ENCODE peak calls at places on chromosomes 1 and 21, in five cellular contexts. G is pancreas, K is IMR-90, A is cardiac muscle cell, W is testis. H is an unnamed sample.

GRCh38 chr1:57553666-57554065 is 129.8 kb upstream of the DAB1 start:
- DNase-seq in A (no peak), W (no peak), K (no peak), G (no peak), H (no peak)

GRCh38 chr21:26709090-26709489 is 136.0 kb upstream of the CYYR1 start:
- DNase-seq in A (no peak), K (peak; percentile 6), W (no peak), G (no peak), H (no peak)

GRCh38 chr21:45607021-45607921 is 36.3 kb upstream of the PCBP3 start:
- DNase-seq in A (no peak), G (no peak), W (no peak), K (peak; percentile 24), H (no peak)

GRCh38 chr1:244817415-244817894 is 18.0 kb upstream of the COX20 start:
- DNase-seq in A (no peak), W (no peak), G (no peak), K (no peak), H (no peak)

GRCh38 chr1:171596705-171597104 is 25.3 kb upstream of the MYOCOS start:
- DNase-seq in G (no peak), K (no peak), W (no peak), A (no peak), H (no peak)

GRCh38 chr1:26833432-26834405 is 7.2 kb downstream of the ZDHHC18 start:
- DNase-seq in W (no peak), A (no peak), G (no peak), K (no peak), H (peak; percentile 81)

GRCh38 chr1:14970115-14970798 is 183.3 kb upstream of the TMEM51 start:
- DNase-seq in A (no peak), G (peak; percentile 34), W (peak; percentile 91), K (peak; percentile 87), H (no peak)

GRCh38 chr1:38246955-38247952 is 200.7 kb upstream of the POU3F1 start:
- DNase-seq in K (peak; percentile 5), G (no peak), W (no peak), A (no peak), H (no peak)

GRCh38 chr1:160169553-160170399 is 18.4 kb downstream of the ATP1A4 start:
- DNase-seq in G (no peak), K (no peak), W (no peak), A (no peak), H (peak; percentile 53)

GRCh38 chr1:244053831-244054230 is 2.7 kb downstream of the ZBTB18 start:
- DNase-seq in W (peak; percentile 87), K (no peak), G (no peak), A (no peak), H (no peak)

GRCh38 chr1:119542492-119542946 is 35.5 kb downstream of the HSD3B1 start:
- DNase-seq in K (no peak), G (peak; percentile 15), A (no peak), W (no peak), H (no peak)

GRCh38 chr1:48608882-48609281 is 136.9 kb upstream of the SPATA6 start:
- DNase-seq in G (no peak), K (no peak), A (no peak), W (no peak), H (no peak)

GRCh38 chr1:216314369-216315095 is 108.7 kb downstream of the USH2A start:
- DNase-seq in K (peak; percentile 48), G (peak; percentile 9), W (no peak), A (no peak), H (no peak)

GRCh38 chr1:230831706-230832105 is 36.6 kb downstream of the C1orf198 start:
- DNase-seq in W (no peak), A (no peak), K (no peak), G (no peak), H (no peak)

GRCh38 chr1:43716559-43717281 is 9.4 kb downstream of the ST3GAL3 start:
- DNase-seq in K (no peak), W (no peak), G (no peak), A (no peak), H (no peak)

GRCh38 chr1:119431836-119432235 is 16.9 kb downstream of the HSD3B2 start:
- DNase-seq in A (no peak), K (no peak), G (no peak), W (no peak), H (no peak)

GRCh38 chr21:43268804-43269186 is 100.0 kb downstream of the CRYAA start:
- DNase-seq in W (no peak), G (no peak), K (no peak), A (no peak), H (no peak)

GRCh38 chr1:220892997-220893700 is 13.9 kb downstream of the HLX start:
- DNase-seq in K (no peak), A (no peak), W (no peak), G (no peak), H (no peak)

GRCh38 chr1:244200596-244200995 is 149.5 kb downstream of the ZBTB18 start:
- DNase-seq in W (no peak), K (no peak), A (no peak), G (no peak), H (no peak)

GRCh38 chr1:42957880-42958487 is 684 bp downstream of the SLC2A1 start:
- DNase-seq in A (peak; percentile 86), K (peak; percentile 40), W (peak; percentile 68), G (peak; percentile 45), H (peak; percentile 81)

GRCh38 chr1:109914587-109915240 is 4.1 kb downstream of the CSF1 start:
- DNase-seq in A (no peak), G (no peak), W (no peak), K (peak; percentile 29), H (no peak)

GRCh38 chr1:187624812-187625542 is 796.2 kb downstream of the PLA2G4A start:
- DNase-seq in K (peak; percentile 44), A (no peak), W (no peak), G (no peak), H (no peak)

GRCh38 chr1:156717411-156717810 is 10.9 kb upstream of the METTL25B start:
- DNase-seq in G (no peak), A (no peak), W (no peak), K (no peak), H (no peak)

GRCh38 chr1:192147626-192148025 is 10.6 kb upstream of the RGS18 start:
- DNase-seq in W (no peak), K (peak; percentile 43), G (no peak), A (no peak), H (no peak)

GRCh38 chr1:231351816-231352215 is 13.7 kb downstream of the SPRTN start:
- DNase-seq in K (no peak), A (no peak), W (no peak), G (no peak), H (no peak)

GRCh38 chr1:25117233-25117823 is 115.0 kb downstream of the SYF2 start:
- DNase-seq in W (no peak), A (no peak), K (no peak), G (no peak), H (no peak)

GRCh38 chr21:27838585-27838984 is 871.7 kb upstream of the ADAMTS5 start:
- DNase-seq in K (no peak), W (no peak), A (no peak), G (no peak), H (no peak)

GRCh38 chr1:167121375-167122120 is 27.7 kb downstream of the STYXL2 start:
- DNase-seq in G (peak; percentile 31), K (no peak), A (no peak), W (peak; percentile 38), H (no peak)

GRCh38 chr21:15669247-15669646 is 60.5 kb upstream of the USP25 start:
- DNase-seq in G (no peak), A (no peak), W (no peak), K (peak; percentile 57), H (no peak)

GRCh38 chr1:169528214-169529067 is 42.7 kb upstream of the SLC19A2 start:
- DNase-seq in A (no peak), K (no peak), W (no peak), G (no peak), H (peak; percentile 6)
- H3K4me3 ChIP-seq in A (no peak overlapping the region), K (no peak overlapping the region), W (no peak overlapping the region), G (peak overlapping the region; percentile 10), H (no peak overlapping the region)

GRCh38 chr1:68051475-68051874 is 1.0 kb upstream of the DIRAS3 start:
- DNase-seq in K (peak; percentile 68), A (peak; percentile 78), G (peak; percentile 72), W (peak; percentile 52), H (no peak)
- TF ChIP-seq CTCF in K (peak; percentile 50), A (peak; percentile 59), G (no peak), W (no peak), H (no peak)

GRCh38 chr1:213281610-213282316 is 230.7 kb downstream of the RPS6KC1 start:
- DNase-seq in K (no peak), W (no peak), A (no peak), G (no peak), H (no peak)
- H3K27me3 ChIP-seq in K (no peaks in the 10 kb centered on the region), W (no peaks in the 10 kb centered on the region), A (no peaks in the 10 kb centered on the region), G (no peaks in the 10 kb centered on the region), H (no peaks in the 10 kb centered on the region)

GRCh38 chr1:113780363-113781146 is 21.3 kb upstream of the PHTF1 start:
- DNase-seq in A (no peak), G (no peak), K (peak; percentile 55), W (no peak), H (no peak)

GRCh38 chr1:113779542-113779941 is 20.3 kb upstream of the PHTF1 start:
- DNase-seq in K (no peak), A (no peak), W (no peak), G (no peak), H (no peak)

GRCh38 chr1:113783254-113784103 is 24.2 kb upstream of the PHTF1 start:
- DNase-seq in A (no peak), W (peak; percentile 56), K (peak; percentile 36), G (no peak), H (no peak)

GRCh38 chr1:113784104-113784779 is 25.0 kb upstream of the PHTF1 start:
- DNase-seq in A (no peak), W (no peak), K (peak; percentile 11), G (no peak), H (peak; percentile 76)

GRCh38 chr1:113782451-113782850 is 23.2 kb upstream of the PHTF1 start:
- DNase-seq in W (no peak), K (peak; percentile 28), A (no peak), G (no peak), H (no peak)
- H3K4me3 ChIP-seq in W (no peak overlapping the region), K (no peak overlapping the region), A (no peak overlapping the region), G (no peak overlapping the region), H (no peak overlapping the region)

GRCh38 chr1:97137862-97138514 is 416.4 kb downstream of the PTBP2 start:
- DNase-seq in A (peak; percentile 76), W (peak; percentile 69), K (peak; percentile 78), G (peak; percentile 38), H (peak; percentile 6)
- TF ChIP-seq CTCF in A (peak; percentile 75), W (peak; percentile 61), K (peak; percentile 69), G (peak; percentile 32), H (peak; percentile 66)

DNA sequence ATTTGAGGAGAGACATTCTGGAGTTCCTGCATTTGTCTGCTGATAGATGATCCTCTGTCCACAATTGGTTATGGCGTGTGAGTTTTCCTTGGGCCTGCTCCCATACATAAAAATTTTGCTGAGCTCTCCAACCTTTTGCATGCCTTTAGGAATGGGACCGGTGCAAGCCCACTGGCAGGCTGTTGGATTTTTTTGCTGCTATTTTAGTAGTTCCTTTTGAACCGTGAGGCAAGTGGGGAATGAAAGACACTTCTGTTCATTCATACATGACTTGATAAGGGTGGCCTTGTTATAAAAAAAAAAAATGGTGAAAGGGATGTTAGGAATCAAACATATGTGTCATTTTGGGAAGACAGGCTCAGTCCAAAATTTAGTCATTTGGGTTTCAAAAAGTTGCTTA is 52.1 kb downstream of the NR5A2 start:
- DNase-seq in W (no peak), G (no peak), K (no peak), A (no peak), H (no peak)
- H3K27me3 ChIP-seq in W (no peaks in the 10 kb centered on the region), G (no peaks in the 10 kb centered on the region), K (peaks cover 11% of the 10 kb centered on the region), A (peaks cover 27% of the 10 kb centered on the region), H (no peaks in the 10 kb centered on the region)

GRCh38 chr21:46661627-46662366 is 26.3 kb downstream of the PRMT2 start:
- DNase-seq in K (no peak), G (no peak), A (no peak), W (no peak), H (no peak)
- H3K4me3 ChIP-seq in K (no peak overlapping the region), G (no peak overlapping the region), A (no peak overlapping the region), W (peak overlapping the region; percentile 37), H (no peak overlapping the region)

H was measured in GM06990.